ENCODE peak calls at places on chromosomes 11 and 22, in ten cellular contexts. P is psoas muscle, M is brain microvascular endothelial cell, K is left lung, C is pancreas, Q is AG10803, Z is right lobe of liver, V is cardiac fibroblast, B is glutamatergic neuron, H is endothelial cell of umbilical vein. A is an unnamed sample.

GRCh38 chr22:44182591-44183588 is 2.2 kb downstream of the PARVG start:
- DNase-seq in P (peak), M (no peak), K (peak), C (peak), Q (no peak), Z (peak), V (no peak), B (no peak), H (no peak), A (no peak)

GRCh38 chr22:36419177-36419911 is 31.6 kb upstream of the MYH9 start:
- DNase-seq in P (peak), M (no peak), K (peak), C (no peak), Q (peak), Z (peak), V (peak), B (no peak), H (peak), A (no peak)

GRCh38 chr11:115180272-115180671 is 323.9 kb downstream of the CADM1 start:
- DNase-seq in P (no peak), M (no peak), K (no peak), C (no peak), Q (no peak), Z (no peak), V (no peak), B (no peak), H (no peak), A (no peak)

GRCh38 chr22:41256898-41257260 is 16.1 kb upstream of the CHADL start:
- DNase-seq in P (no peak), M (peak), K (no peak), C (no peak), Q (no peak), Z (no peak), V (peak), B (no peak), H (peak), A (no peak)

GRCh38 chr11:35152575-35152974 is 13.6 kb downstream of the CD44 start:
- DNase-seq in P (no peak), M (no peak), K (no peak), C (no peak), Q (no peak), Z (no peak), V (no peak), B (no peak), H (no peak), A (no peak)

GRCh38 chr11:74929431-74930363 is 19.2 kb downstream of the XRRA1 start:
- DNase-seq in P (peak), M (peak), K (peak), C (no peak), Q (peak), Z (peak), V (peak), B (peak), H (peak), A (no peak)

GRCh38 chr11:82225502-82225901 is 508.2 kb downstream of the FAM181B start:
- DNase-seq in P (no peak), M (no peak), K (no peak), C (no peak), Q (no peak), Z (no peak), V (no peak), B (no peak), H (no peak), A (no peak)

GRCh38 chr11:114168691-114169090 is 109.2 kb downstream of the ZBTB16 start:
- DNase-seq in P (no peak), M (no peak), K (no peak), C (no peak), Q (no peak), Z (no peak), V (no peak), B (no peak), H (no peak), A (no peak)

GRCh38 chr11:331332-332060 is 10.8 kb upstream of the IFITM3 start:
- DNase-seq in P (no peak), M (no peak), K (no peak), C (no peak), Q (no peak), Z (peak), V (no peak), B (no peak), H (no peak), A (no peak)

GRCh38 chr22:37068859-37069258 is 17.3 kb downstream of the KCTD17 start:
- DNase-seq in P (no peak), M (no peak), K (no peak), C (no peak), Q (no peak), Z (no peak), V (no peak), B (peak), H (no peak), A (no peak)

GRCh38 chr11:128342511-128343133 is 244.7 kb downstream of the ETS1 start:
- DNase-seq in P (peak), M (peak), K (peak), C (no peak), Q (peak), Z (no peak), V (peak), B (no peak), H (peak), A (no peak)

GRCh38 chr22:37368058-37368457 is 59.2 kb downstream of the ELFN2 start:
- DNase-seq in P (no peak), M (no peak), K (no peak), C (no peak), Q (no peak), Z (no peak), V (no peak), B (no peak), H (no peak), A (no peak)

GRCh38 chr11:129731316-129731715 is 84.3 kb upstream of the TMEM45B start:
- DNase-seq in P (no peak), M (no peak), K (no peak), C (no peak), Q (no peak), Z (peak), V (no peak), B (no peak), H (no peak), A (no peak)

GRCh38 chr22:30226192-30226832 is 20.2 kb downstream of the LIF start:
- DNase-seq in P (no peak), M (no peak), K (no peak), C (no peak), Q (no peak), Z (no peak), V (no peak), B (no peak), H (peak), A (no peak)

GRCh38 chr22:22703715-22704114 is 59.3 kb downstream of the GGTLC2 start:
- DNase-seq in P (no peak), M (no peak), K (no peak), C (peak), Q (peak), Z (peak), V (peak), B (no peak), H (no peak), A (no peak)

GRCh38 chr11:125174686-125175085 is 10.1 kb downstream of the PKNOX2 start:
- DNase-seq in P (no peak), M (no peak), K (no peak), C (no peak), Q (no peak), Z (no peak), V (no peak), B (no peak), H (no peak), A (no peak)

GRCh38 chr11:29446132-29446531 is 570.7 kb downstream of the KCNA4 start:
- DNase-seq in P (no peak), M (no peak), K (no peak), C (no peak), Q (no peak), Z (no peak), V (no peak), B (no peak), H (no peak), A (no peak)

GRCh38 chr11:88683024-88683423 is 345.5 kb upstream of the CTSC start:
- DNase-seq in P (no peak), M (no peak), K (no peak), C (no peak), Q (no peak), Z (no peak), V (no peak), B (peak), H (no peak), A (no peak)

GRCh38 chr11:117930668-117931330 is 1.6 kb upstream of the TMPRSS13 start:
- DNase-seq in P (no peak), M (no peak), K (peak), C (no peak), Q (no peak), Z (no peak), V (no peak), B (no peak), H (no peak), A (no peak)

GRCh38 chr22:50169774-50170341 is 673 bp upstream of the PANX2 start:
- DNase-seq in P (peak), M (no peak), K (peak), C (peak), Q (no peak), Z (peak), V (peak), B (no peak), H (no peak), A (no peak)

GRCh38 chr11:100329352-100329751 is 357.7 kb upstream of the ARHGAP42 start:
- DNase-seq in P (no peak), M (no peak), K (no peak), C (no peak), Q (no peak), Z (no peak), V (no peak), B (no peak), H (no peak), A (no peak)

GRCh38 chr11:75500742-75501141 is 25.0 kb downstream of the GDPD5 start:
- DNase-seq in P (no peak), M (no peak), K (no peak), C (no peak), Q (no peak), Z (no peak), V (no peak), B (no peak), H (no peak), A (no peak)

GRCh38 chr11:36583667-36584066 is 10.6 kb upstream of the IFTAP start:
- DNase-seq in P (no peak), M (no peak), K (no peak), C (no peak), Q (no peak), Z (no peak), V (no peak), B (no peak), H (no peak), A (no peak)
- TF ChIP-seq CTCF in P (no peak), M (no peak), K (no peak), C (no peak), Q (no peak), Z (no peak), V (no peak), B (no peak), H (no peak), A (no peak)

GRCh38 chr11:121366970-121367369 is 74.4 kb downstream of the SC5D start:
- DNase-seq in P (no peak), M (no peak), K (no peak), C (no peak), Q (no peak), Z (no peak), V (no peak), B (no peak), H (no peak), A (no peak)
- TF ChIP-seq CTCF in P (no peak), M (no peak), K (no peak), C (no peak), Q (no peak), Z (no peak), V (no peak), B (no peak), H (no peak), A (no peak)

GRCh38 chr11:7490535-7490934 is 5.2 kb downstream of the OLFML1 start:
- DNase-seq in P (no peak), M (no peak), K (no peak), C (no peak), Q (peak), Z (no peak), V (peak), B (no peak), H (no peak), A (no peak)
- TF ChIP-seq CTCF in P (no peak), M (no peak), K (no peak), C (no peak), Q (peak), Z (no peak), V (no peak), B (no peak), H (no peak), A (no peak)

DNA sequence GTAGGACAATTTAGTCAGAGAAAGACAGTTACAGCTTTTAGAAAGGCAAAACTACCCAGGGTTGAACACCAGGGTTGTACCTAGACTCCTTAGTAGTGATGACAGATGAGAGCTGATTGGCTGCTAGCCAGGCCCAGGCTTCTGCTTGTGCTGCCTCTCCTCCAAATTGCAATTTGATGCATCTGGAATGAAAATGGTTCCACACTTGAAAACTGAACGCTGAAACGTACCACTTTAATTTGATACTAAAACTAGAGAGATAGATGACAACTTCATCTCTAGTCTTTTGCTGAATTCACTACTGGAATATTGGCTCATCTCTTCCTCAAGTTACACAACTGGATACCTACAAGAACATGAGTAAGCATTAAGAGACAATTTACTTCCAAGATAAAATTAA is 19.2 kb upstream of the FNBP4 start:
- DNase-seq in P (peak), M (no peak), K (no peak), C (no peak), Q (peak), Z (no peak), V (peak), B (no peak), H (no peak), A (no peak)
- TF ChIP-seq CTCF in P (no peak), M (no peak), K (no peak), C (no peak), Q (no peak), Z (no peak), V (no peak), B (no peak), H (no peak), A (no peak)

GRCh38 chr22:20490183-20490940 is 5.2 kb downstream of the KLHL22 start:
- DNase-seq in P (no peak), M (no peak), K (no peak), C (no peak), Q (no peak), Z (no peak), V (no peak), B (no peak), H (no peak), A (no peak)

GRCh38 chr22:20490941-20491307 is 4.7 kb downstream of the KLHL22 start:
- DNase-seq in P (no peak), M (no peak), K (no peak), C (no peak), Q (no peak), Z (no peak), V (no peak), B (no peak), H (no peak), A (no peak)

GRCh38 chr22:20487715-20488114 is 7.9 kb downstream of the KLHL22 start:
- DNase-seq in P (no peak), M (no peak), K (no peak), C (no peak), Q (no peak), Z (no peak), V (no peak), B (no peak), H (no peak), A (no peak)

GRCh38 chr22:20491346-20491745 is 4.2 kb downstream of the KLHL22 start:
- DNase-seq in P (no peak), M (no peak), K (no peak), C (no peak), Q (no peak), Z (no peak), V (no peak), B (no peak), H (no peak), A (no peak)

DNA sequence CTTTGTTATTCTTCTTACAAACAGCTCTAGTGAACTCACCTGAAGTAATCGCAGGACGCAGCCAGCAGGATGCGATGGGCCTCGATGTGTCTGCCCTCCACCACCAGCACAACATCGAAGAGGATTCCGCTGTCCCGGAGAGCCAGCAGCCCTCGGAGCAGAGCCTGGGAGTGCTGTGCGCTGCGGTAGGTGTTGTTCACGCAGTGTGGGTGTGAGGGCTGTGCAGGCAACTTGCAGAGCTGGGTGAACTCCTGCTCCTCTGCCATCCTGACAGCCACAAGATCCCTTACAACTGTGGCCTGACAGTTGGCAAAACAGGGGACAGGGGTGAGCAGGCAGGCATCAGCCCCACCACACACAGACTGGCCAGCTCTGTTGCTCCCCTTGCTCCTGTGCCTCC is 6.6 kb downstream of the KLHL22 start:
- DNase-seq in P (no peak), M (no peak), K (no peak), C (no peak), Q (no peak), Z (no peak), V (no peak), B (no peak), H (no peak), A (no peak)
- TF ChIP-seq CTCF in P (no peak), M (no peak), K (no peak), C (no peak), Q (no peak), Z (no peak), V (no peak), B (no peak), H (no peak), A (no peak)